ENCODE peak calls at places on chromosomes 13 and 19, in nine cellular contexts. One of them, this sample, is unnamed.

GRCh38 chr19:31355330-31356289 is 6.4 kb upstream of the TSHZ3 start:
- DNase-seq in GM12878: no peak
- DNase-seq in upper lobe of right lung: no peak
- DNase-seq in psoas muscle: no peak
- DNase-seq in NB4: no peak
- DNase-seq in MG63: no peak
- DNase-seq in A549: no peak
- DNase-seq in PC-9: no peak
- DNase-seq in adipocyte: no peak
- DNase-seq in this sample: no peak

GRCh38 chr13:109400192-109400591 is 386.2 kb downstream of the IRS2 start:
- DNase-seq in A549: no peak
- DNase-seq in MG63: no peak
- DNase-seq in adipocyte: no peak
- DNase-seq in NB4: peak
- DNase-seq in upper lobe of right lung: peak
- DNase-seq in PC-9: no peak
- DNase-seq in GM12878: no peak
- DNase-seq in psoas muscle: no peak
- DNase-seq in this sample: no peak

GRCh38 chr19:11446652-11447301 is 11.3 kb downstream of the PRKCSH start:
- DNase-seq in psoas muscle: peak
- DNase-seq in NB4: peak
- DNase-seq in A549: peak
- DNase-seq in adipocyte: peak
- DNase-seq in MG63: peak
- DNase-seq in upper lobe of right lung: peak
- DNase-seq in PC-9: no peak
- DNase-seq in GM12878: no peak
- DNase-seq in this sample: no peak

GRCh38 chr19:7254590-7254989 is 39.6 kb downstream of the INSR start:
- DNase-seq in GM12878: no peak
- DNase-seq in A549: no peak
- DNase-seq in NB4: no peak
- DNase-seq in upper lobe of right lung: no peak
- DNase-seq in adipocyte: no peak
- DNase-seq in psoas muscle: no peak
- DNase-seq in MG63: no peak
- DNase-seq in PC-9: peak
- DNase-seq in this sample: no peak

GRCh38 chr13:93029536-93029935 is 197.1 kb upstream of the GPC6 start:
- DNase-seq in upper lobe of right lung: no peak
- DNase-seq in MG63: peak
- DNase-seq in A549: no peak
- DNase-seq in PC-9: no peak
- DNase-seq in psoas muscle: no peak
- DNase-seq in adipocyte: peak
- DNase-seq in GM12878: no peak
- DNase-seq in NB4: no peak
- DNase-seq in this sample: no peak

GRCh38 chr19:18496167-18496979 is 25.5 kb downstream of the ELL start:
- DNase-seq in NB4: peak
- DNase-seq in upper lobe of right lung: peak
- DNase-seq in psoas muscle: no peak
- DNase-seq in A549: peak
- DNase-seq in GM12878: no peak
- DNase-seq in PC-9: peak
- DNase-seq in MG63: peak
- DNase-seq in adipocyte: peak
- DNase-seq in this sample: no peak

GRCh38 chr19:15124572-15125231 is 17.5 kb downstream of the SYDE1 start:
- DNase-seq in A549: no peak
- DNase-seq in psoas muscle: no peak
- DNase-seq in GM12878: no peak
- DNase-seq in MG63: no peak
- DNase-seq in upper lobe of right lung: no peak
- DNase-seq in PC-9: no peak
- DNase-seq in NB4: peak
- DNase-seq in adipocyte: peak
- DNase-seq in this sample: no peak

GRCh38 chr19:17490411-17490810 is 20.1 kb downstream of the SLC27A1 start:
- DNase-seq in A549: no peak
- DNase-seq in PC-9: no peak
- DNase-seq in GM12878: no peak
- DNase-seq in MG63: no peak
- DNase-seq in upper lobe of right lung: no peak
- DNase-seq in psoas muscle: no peak
- DNase-seq in NB4: no peak
- DNase-seq in adipocyte: no peak
- DNase-seq in this sample: no peak

GRCh38 chr13:114063545-114064515 is 68.6 kb downstream of the RASA3 start:
- DNase-seq in GM12878: no peak
- DNase-seq in psoas muscle: peak
- DNase-seq in adipocyte: peak
- DNase-seq in A549: peak
- DNase-seq in PC-9: no peak
- DNase-seq in NB4: peak
- DNase-seq in upper lobe of right lung: peak
- DNase-seq in MG63: peak
- DNase-seq in this sample: peak
- H3K4me3 ChIP-seq in GM12878: peak
- H3K4me3 ChIP-seq in psoas muscle: peak
- H3K4me3 ChIP-seq in adipocyte: peak
- H3K4me3 ChIP-seq in A549: peak
- H3K4me3 ChIP-seq in PC-9: peak
- H3K4me3 ChIP-seq in NB4: peak
- H3K4me3 ChIP-seq in upper lobe of right lung: peak
- H3K4me3 ChIP-seq in MG63: peak
- H3K4me3 ChIP-seq in this sample: peak

GRCh38 chr19:1260749-1261511 is 8.2 kb upstream of the CIRBP start:
- DNase-seq in A549: peak
- DNase-seq in MG63: peak
- DNase-seq in upper lobe of right lung: peak
- DNase-seq in GM12878: peak
- DNase-seq in adipocyte: peak
- DNase-seq in PC-9: peak
- DNase-seq in psoas muscle: peak
- DNase-seq in NB4: peak
- DNase-seq in this sample: no peak

GRCh38 chr19:1258161-1258492 is 9.7 kb downstream of the MIDN start:
- DNase-seq in adipocyte: no peak
- DNase-seq in A549: no peak
- DNase-seq in GM12878: no peak
- DNase-seq in PC-9: no peak
- DNase-seq in psoas muscle: no peak
- DNase-seq in upper lobe of right lung: no peak
- DNase-seq in NB4: no peak
- DNase-seq in MG63: no peak
- DNase-seq in this sample: no peak

GRCh38 chr19:1259873-1260748 is 9.0 kb upstream of the CIRBP start:
- DNase-seq in psoas muscle: peak
- DNase-seq in NB4: no peak
- DNase-seq in PC-9: peak
- DNase-seq in MG63: peak
- DNase-seq in GM12878: no peak
- DNase-seq in upper lobe of right lung: peak
- DNase-seq in A549: peak
- DNase-seq in adipocyte: no peak
- DNase-seq in this sample: no peak

GRCh38 chr19:1258707-1259205 is 10.4 kb downstream of the MIDN start:
- DNase-seq in PC-9: no peak
- DNase-seq in MG63: no peak
- DNase-seq in A549: peak
- DNase-seq in NB4: no peak
- DNase-seq in psoas muscle: no peak
- DNase-seq in adipocyte: no peak
- DNase-seq in upper lobe of right lung: no peak
- DNase-seq in GM12878: no peak
- DNase-seq in this sample: no peak

DNA sequence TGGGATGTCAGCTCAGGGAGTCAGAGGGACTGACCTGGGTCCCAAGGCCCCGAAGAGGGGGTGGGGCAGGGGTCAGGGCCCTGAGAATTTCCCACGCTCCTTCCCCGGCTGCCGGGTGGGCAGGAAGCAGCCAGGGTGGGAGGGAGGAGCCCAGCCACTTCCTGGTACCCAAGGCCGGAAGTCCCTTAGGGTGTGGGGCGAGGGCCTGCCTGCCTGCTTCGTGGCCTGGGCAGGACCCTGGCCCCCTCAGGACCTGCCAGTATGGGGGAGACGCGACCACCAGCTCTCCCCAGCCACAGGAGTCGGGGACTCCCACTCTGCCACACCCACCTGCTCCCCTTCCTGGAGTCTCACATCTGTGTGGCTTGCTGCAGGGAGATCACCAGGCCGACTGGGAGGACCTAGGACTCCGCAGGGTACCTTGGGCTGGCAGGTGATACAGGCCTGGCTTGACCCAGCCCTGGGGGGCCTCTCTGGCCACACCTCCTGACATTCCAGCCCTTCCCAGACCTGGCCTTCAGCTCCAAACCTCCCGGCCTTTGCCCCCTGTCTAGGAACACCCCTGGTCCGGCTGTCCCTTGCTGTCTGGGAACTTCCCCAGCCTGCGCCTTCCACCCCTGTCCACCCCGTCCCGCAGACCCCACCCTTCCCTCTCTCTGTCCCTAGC is 9.8 kb upstream of the CIRBP start:
- DNase-seq in PC-9: peak
- DNase-seq in NB4: peak
- DNase-seq in adipocyte: peak
- DNase-seq in psoas muscle: peak
- DNase-seq in GM12878: peak
- DNase-seq in MG63: peak
- DNase-seq in A549: peak
- DNase-seq in upper lobe of right lung: peak
- DNase-seq in this sample: no peak
- H3K4me3 ChIP-seq in PC-9: peak
- H3K4me3 ChIP-seq in NB4: no peak
- H3K4me3 ChIP-seq in adipocyte: peak
- H3K4me3 ChIP-seq in psoas muscle: peak
- H3K4me3 ChIP-seq in GM12878: peak
- H3K4me3 ChIP-seq in MG63: no peak
- H3K4me3 ChIP-seq in A549: peak
- H3K4me3 ChIP-seq in upper lobe of right lung: peak
- H3K4me3 ChIP-seq in this sample: peak

GRCh38 chr13:113364933-113365371 is 1.0 kb upstream of the GRTP1 start:
- DNase-seq in A549: no peak
- DNase-seq in GM12878: no peak
- DNase-seq in PC-9: no peak
- DNase-seq in MG63: no peak
- DNase-seq in NB4: no peak
- DNase-seq in psoas muscle: no peak
- DNase-seq in upper lobe of right lung: no peak
- DNase-seq in adipocyte: no peak
- DNase-seq in this sample: no peak

GRCh38 chr13:113367020-113367560 is 3.2 kb upstream of the GRTP1 start:
- DNase-seq in adipocyte: no peak
- DNase-seq in A549: no peak
- DNase-seq in GM12878: no peak
- DNase-seq in upper lobe of right lung: no peak
- DNase-seq in NB4: no peak
- DNase-seq in psoas muscle: no peak
- DNase-seq in MG63: no peak
- DNase-seq in PC-9: no peak
- DNase-seq in this sample: no peak

GRCh38 chr13:113365551-113365971 is 1.6 kb upstream of the GRTP1 start:
- DNase-seq in GM12878: no peak
- DNase-seq in upper lobe of right lung: no peak
- DNase-seq in adipocyte: no peak
- DNase-seq in NB4: no peak
- DNase-seq in MG63: no peak
- DNase-seq in psoas muscle: no peak
- DNase-seq in A549: no peak
- DNase-seq in PC-9: no peak
- DNase-seq in this sample: no peak

GRCh38 chr13:113366031-113366588 is 2.2 kb upstream of the GRTP1 start:
- DNase-seq in GM12878: no peak
- DNase-seq in psoas muscle: no peak
- DNase-seq in PC-9: no peak
- DNase-seq in A549: no peak
- DNase-seq in adipocyte: no peak
- DNase-seq in NB4: peak
- DNase-seq in upper lobe of right lung: no peak
- DNase-seq in MG63: no peak
- DNase-seq in this sample: no peak

DNA sequence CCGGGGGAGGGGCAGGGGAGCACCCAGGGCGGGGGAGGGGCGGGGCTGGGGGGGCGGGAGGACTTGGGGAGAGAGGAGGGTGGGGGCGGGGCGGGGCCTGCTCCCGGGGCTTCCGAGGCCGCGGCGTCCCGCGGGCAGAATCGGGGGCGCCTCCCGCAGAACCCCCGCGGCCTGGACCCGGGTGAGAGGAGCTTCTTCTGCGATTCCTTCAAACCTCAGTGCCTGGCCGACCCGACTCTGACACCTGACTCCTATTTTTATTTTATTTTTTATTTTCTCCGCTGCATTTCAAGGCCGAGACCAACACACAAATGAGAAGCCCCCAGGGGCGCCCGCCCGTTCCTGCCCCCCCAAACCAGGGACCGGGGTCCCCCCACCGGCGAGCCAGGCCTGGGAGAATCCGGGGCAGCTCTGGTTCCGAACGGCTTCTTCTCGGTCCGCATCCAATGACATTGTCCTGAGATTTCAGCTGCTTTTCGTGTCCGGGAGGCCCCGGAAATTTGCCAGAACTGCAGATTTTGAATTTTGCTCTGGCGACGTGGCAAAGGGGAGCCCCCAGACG is 522 bp upstream of the GRTP1 start:
- DNase-seq in psoas muscle: peak
- DNase-seq in MG63: no peak
- DNase-seq in PC-9: no peak
- DNase-seq in adipocyte: no peak
- DNase-seq in A549: no peak
- DNase-seq in upper lobe of right lung: no peak
- DNase-seq in NB4: no peak
- DNase-seq in GM12878: no peak
- DNase-seq in this sample: no peak
- H3K4me3 ChIP-seq in psoas muscle: peak
- H3K4me3 ChIP-seq in MG63: no peak
- H3K4me3 ChIP-seq in PC-9: peak
- H3K4me3 ChIP-seq in adipocyte: peak
- H3K4me3 ChIP-seq in A549: peak
- H3K4me3 ChIP-seq in upper lobe of right lung: peak
- H3K4me3 ChIP-seq in NB4: no peak
- H3K4me3 ChIP-seq in GM12878: no peak
- H3K4me3 ChIP-seq in this sample: peak

GRCh38 chr13:24225062-24225461 is 64.5 kb downstream of the SPATA13 start:
- DNase-seq in upper lobe of right lung: no peak
- DNase-seq in GM12878: no peak
- DNase-seq in PC-9: no peak
- DNase-seq in psoas muscle: no peak
- DNase-seq in MG63: no peak
- DNase-seq in adipocyte: no peak
- DNase-seq in A549: no peak
- DNase-seq in NB4: no peak
- DNase-seq in this sample: no peak

GRCh38 chr13:24223341-24224231 is 63.1 kb downstream of the SPATA13 start:
- DNase-seq in MG63: no peak
- DNase-seq in adipocyte: no peak
- DNase-seq in PC-9: no peak
- DNase-seq in GM12878: no peak
- DNase-seq in NB4: no peak
- DNase-seq in psoas muscle: no peak
- DNase-seq in A549: no peak
- DNase-seq in upper lobe of right lung: no peak
- DNase-seq in this sample: no peak

GRCh38 chr13:24222756-24223155 is 62.2 kb downstream of the SPATA13 start:
- DNase-seq in NB4: no peak
- DNase-seq in adipocyte: no peak
- DNase-seq in PC-9: no peak
- DNase-seq in GM12878: no peak
- DNase-seq in A549: no peak
- DNase-seq in MG63: no peak
- DNase-seq in upper lobe of right lung: no peak
- DNase-seq in psoas muscle: no peak
- DNase-seq in this sample: no peak

GRCh38 chr13:24225930-24226329 is 65.4 kb downstream of the SPATA13 start:
- DNase-seq in NB4: no peak
- DNase-seq in A549: no peak
- DNase-seq in MG63: no peak
- DNase-seq in adipocyte: no peak
- DNase-seq in psoas muscle: no peak
- DNase-seq in PC-9: no peak
- DNase-seq in GM12878: no peak
- DNase-seq in upper lobe of right lung: no peak
- DNase-seq in this sample: no peak

DNA sequence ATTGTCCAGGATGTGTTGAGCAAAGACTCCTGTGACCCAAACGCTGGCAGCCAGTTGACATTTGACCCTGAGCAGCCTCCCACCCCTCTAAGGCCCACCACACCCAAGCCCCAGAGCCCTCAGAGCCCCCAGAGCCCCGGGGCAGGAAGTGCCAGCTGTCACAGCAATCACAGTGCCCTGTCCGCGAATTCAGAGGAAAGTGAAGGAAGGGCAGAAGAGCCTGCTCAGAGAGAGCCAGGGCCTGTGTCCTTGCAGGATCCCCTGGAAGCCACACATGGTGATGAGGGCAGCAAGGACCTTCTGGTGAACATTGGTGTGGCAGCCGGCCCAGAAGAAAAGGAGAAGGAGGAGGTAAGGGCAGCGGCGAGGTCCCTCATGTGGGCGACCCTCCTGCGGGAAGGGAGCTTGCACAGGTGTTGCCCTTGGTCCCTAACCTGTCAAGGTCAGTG is 63.7 kb downstream of the SPATA13 start:
- DNase-seq in upper lobe of right lung: no peak
- DNase-seq in A549: no peak
- DNase-seq in NB4: no peak
- DNase-seq in GM12878: no peak
- DNase-seq in adipocyte: no peak
- DNase-seq in MG63: no peak
- DNase-seq in psoas muscle: no peak
- DNase-seq in PC-9: no peak
- DNase-seq in this sample: no peak
- H3K4me3 ChIP-seq in upper lobe of right lung: no peak
- H3K4me3 ChIP-seq in A549: no peak
- H3K4me3 ChIP-seq in NB4: no peak
- H3K4me3 ChIP-seq in GM12878: peak
- H3K4me3 ChIP-seq in adipocyte: no peak
- H3K4me3 ChIP-seq in MG63: no peak
- H3K4me3 ChIP-seq in psoas muscle: no peak
- H3K4me3 ChIP-seq in PC-9: no peak
- H3K4me3 ChIP-seq in this sample: peak